ENCODE peak calls at places on chromosomes 7 and 10, in five cellular contexts. Z, F, W, N and S are unnamed samples.

GRCh38 chr10:17123062-17123661 is 6.4 kb downstream of the CUBN start:
- DNase-seq in F (no peak), W (no peak), Z (no peak), N (peak; percentile 28), S (no peak)

GRCh38 chr7:5489991-5490536 is 66.4 kb upstream of the TNRC18 start:
- DNase-seq in Z (no peak), F (no peak), W (no peak), N (no peak), S (no peak)

GRCh38 chr10:133091316-133091715 is 3.6 kb downstream of the ADGRA1 start:
- DNase-seq in Z (no peak), N (no peak), F (no peak), W (no peak), S (no peak)

GRCh38 chr10:132836832-132837540 is 51.0 kb upstream of the NKX6-2 start:
- DNase-seq in Z (peak; percentile 10), F (peak; percentile 75), N (peak; percentile 40), W (no peak), S (no peak)

GRCh38 chr7:109402107-109402506 is 832.4 kb downstream of the DNAJB9 start:
- DNase-seq in N (no peak), W (no peak), Z (no peak), F (no peak), S (no peak)

GRCh38 chr7:117751775-117752174 is 121.5 kb downstream of the CTTNBP2 start:
- DNase-seq in N (no peak), F (no peak), W (no peak), Z (no peak), S (no peak)

GRCh38 chr7:123865517-123866117 is 20.6 kb downstream of the HYAL4 start:
- DNase-seq in W (peak; percentile 51), F (no peak), Z (peak; percentile 79), N (peak; percentile 84), S (peak; percentile 50)

GRCh38 chr10:44413416-44413815 is 28.5 kb upstream of the CXCL12 start:
- DNase-seq in N (peak; percentile 27), W (no peak), Z (no peak), F (no peak), S (no peak)

GRCh38 chr7:112437038-112437437 is 13.2 kb upstream of the IFRD1 start:
- DNase-seq in F (no peak), Z (no peak), W (no peak), N (no peak), S (no peak)

GRCh38 chr7:80807166-80807900 is 111.5 kb downstream of the SEMA3C start:
- DNase-seq in N (no peak), W (no peak), F (no peak), Z (no peak), S (no peak)

GRCh38 chr7:158328376-158329013 is 259.1 kb downstream of the PTPRN2 start:
- DNase-seq in F (no peak), W (no peak), Z (no peak), N (no peak), S (no peak)

GRCh38 chr10:59907537-59907917 is 1.2 kb upstream of the CCDC6 start:
- DNase-seq in N (no peak), F (no peak), W (no peak), Z (peak; percentile 28), S (no peak)

GRCh38 chr7:90387470-90388240 is 15.6 kb upstream of the CLDN12 start:
- DNase-seq in Z (no peak), F (no peak), N (peak; percentile 28), W (no peak), S (no peak)

GRCh38 chr7:44881610-44882009 is 3.7 kb downstream of the PURB start:
- DNase-seq in N (peak; percentile 83), W (no peak), F (no peak), Z (no peak), S (peak; percentile 62)

GRCh38 chr7:158114056-158114850 is 473.4 kb downstream of the PTPRN2 start:
- DNase-seq in F (no peak), W (no peak), Z (no peak), N (no peak), S (no peak)

GRCh38 chr7:12674861-12675260 is 12.6 kb upstream of the ARL4A start:
- DNase-seq in F (no peak), N (peak; percentile 79), Z (peak; percentile 76), W (peak; percentile 16), S (no peak)

GRCh38 chr7:81776159-81776558 is 6.3 kb upstream of the HGF start:
- DNase-seq in N (peak; percentile 47), F (no peak), W (no peak), Z (no peak), S (no peak)

GRCh38 chr7:139777304-139777890 is 401 bp downstream of the HIPK2 start:
- DNase-seq in Z (peak; percentile 50), N (peak; percentile 51), F (peak; percentile 69), W (no peak), S (no peak)

GRCh38 chr7:15459018-15459621 is 102.7 kb downstream of the AGMO start:
- DNase-seq in F (no peak), N (peak; percentile 39), W (peak; percentile 56), Z (no peak), S (no peak)

GRCh38 chr7:91940171-91940570 is 491 bp upstream of the AKAP9 start:
- DNase-seq in W (peak; percentile 45), F (no peak), Z (peak; percentile 44), N (peak; percentile 34), S (no peak)

GRCh38 chr7:4774804-4775280 is 581 bp upstream of the AP5Z1 start:
- DNase-seq in Z (no peak), N (peak; percentile 76), W (peak; percentile 37), F (no peak), S (peak; percentile 73)

GRCh38 chr7:23357190-23358093 is 58.3 kb downstream of the MALSU1 start:
- DNase-seq in F (no peak), N (peak; percentile 59), Z (peak; percentile 58), W (no peak), S (peak; percentile 58)

GRCh38 chr7:55132890-55133551 is 114.2 kb downstream of the EGFR start:
- DNase-seq in N (peak; percentile 94), Z (no peak), F (no peak), W (no peak), S (peak; percentile 100)

GRCh38 chr10:121788115-121788514 is 139.7 kb downstream of the ATE1 start:
- DNase-seq in N (no peak), W (no peak), F (no peak), Z (no peak), S (no peak)

GRCh38 chr7:48337012-48337621 is 165.9 kb downstream of the ABCA13 start:
- DNase-seq in N (peak; percentile 33), F (no peak), W (no peak), Z (no peak), S (peak; percentile 22)

GRCh38 chr7:82358923-82359322 is 84.7 kb downstream of the CACNA2D1 start:
- DNase-seq in Z (no peak), F (no peak), N (no peak), W (no peak), S (no peak)

GRCh38 chr7:107579881-107580715 is at the start of gene BCAP29:
- DNase-seq in Z (peak; percentile 84), F (peak; percentile 90), W (peak; percentile 83), N (peak; percentile 70), S (peak; percentile 49)

GRCh38 chr10:95814011-95814727 is 58.2 kb downstream of the ENTPD1 start:
- DNase-seq in F (no peak), N (peak; percentile 98), Z (no peak), W (peak; percentile 58), S (peak; percentile 28)

GRCh38 chr10:124688366-124688765 is 55.8 kb downstream of the FAM53B start:
- DNase-seq in F (peak; percentile 4), Z (no peak), N (no peak), W (no peak), S (no peak)

GRCh38 chr7:37109853-37110252 is 338.8 kb downstream of the ELMO1 start:
- DNase-seq in F (no peak), W (no peak), N (peak; percentile 35), Z (no peak), S (no peak)

GRCh38 chr7:5528071-5528814 is 104.6 kb upstream of the TNRC18 start:
- DNase-seq in W (peak; percentile 45), F (peak; percentile 78), Z (peak; percentile 9), N (peak; percentile 53), S (no peak)

GRCh38 chr7:95684037-95684436 is 87.7 kb upstream of the PDK4 start:
- DNase-seq in N (peak; percentile 75), W (peak; percentile 14), Z (peak; percentile 22), F (no peak), S (no peak)

GRCh38 chr7:134701272-134701671 is 54.6 kb downstream of the BPGM start:
- DNase-seq in W (no peak), Z (peak; percentile 27), N (peak; percentile 57), F (no peak), S (no peak)

GRCh38 chr7:78215199-78215598 is 416.6 kb downstream of the PHTF2 start:
- DNase-seq in W (no peak), Z (no peak), F (no peak), N (no peak), S (no peak)

GRCh38 chr10:73493781-73494180 is 2.0 kb downstream of the PPP3CB start:
- DNase-seq in F (no peak), W (no peak), N (peak; percentile 41), Z (no peak), S (peak; percentile 55)

GRCh38 chr10:98378722-98379121 is 36.3 kb downstream of the PYROXD2 start:
- DNase-seq in F (no peak), W (no peak), Z (no peak), N (no peak), S (no peak)

GRCh38 chr10:14541379-14541778 is 210.7 kb upstream of the FRMD4A start:
- DNase-seq in N (no peak), W (no peak), F (no peak), Z (no peak), S (no peak)
- H3K4me1 ChIP-seq in N (no peaks in the 10 kb centered on the region), W (peaks cover 4% of the 10 kb centered on the region), F (no peaks in the 10 kb centered on the region), Z (peaks cover 13% of the 10 kb centered on the region), S (peaks cover 10% of the 10 kb centered on the region)

DNA sequence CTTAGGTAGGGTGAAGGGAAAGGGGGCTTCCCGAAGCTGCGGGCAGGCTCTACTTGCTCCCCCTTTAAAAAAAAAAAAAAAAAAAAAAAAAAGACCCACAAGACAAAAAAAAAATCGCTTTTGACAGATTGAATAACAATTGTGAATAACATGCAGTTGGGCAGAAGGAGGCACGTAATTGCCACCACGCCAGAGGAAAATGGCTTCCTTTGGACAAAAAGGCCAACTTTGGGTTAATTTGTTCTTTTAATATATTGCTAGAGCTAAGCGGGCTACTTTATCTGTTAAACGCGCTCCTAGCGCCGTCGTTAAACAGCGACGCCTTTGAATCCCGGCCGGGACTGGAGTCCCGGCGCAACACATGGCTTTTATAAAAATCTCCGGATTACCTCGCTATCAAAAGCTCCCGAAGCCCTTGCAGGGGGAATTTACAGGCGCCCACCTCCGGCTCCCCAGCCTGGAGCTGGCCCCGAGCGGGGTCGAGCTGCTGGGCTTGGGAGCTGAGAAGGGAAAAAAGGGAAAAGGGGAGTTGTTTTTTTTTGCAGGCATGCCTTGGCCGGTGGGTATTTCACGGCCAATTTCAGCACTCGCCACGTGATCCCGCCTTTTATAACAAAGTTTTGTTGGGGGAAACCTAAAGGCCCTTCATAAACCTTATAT is 1.2 kb downstream of the HOXA11 start:
- DNase-seq in N (no peak), F (no peak), Z (no peak), W (no peak), S (no peak)
- H3K4me1 ChIP-seq in N (peaks cover 3% of the 10 kb centered on the region), F (peaks cover 26% of the 10 kb centered on the region), Z (no peaks in the 10 kb centered on the region), W (peaks cover 33% of the 10 kb centered on the region), S (no peaks in the 10 kb centered on the region)

GRCh38 chr7:121001932-121002754 is 13.6 kb downstream of the CPED1 start:
- DNase-seq in N (no peak), F (no peak), Z (no peak), W (no peak), S (no peak)
- H3K4me1 ChIP-seq in N (no peaks in the 10 kb centered on the region), F (peaks cover 76% of the 10 kb centered on the region), Z (peaks cover 25% of the 10 kb centered on the region), W (peaks cover 46% of the 10 kb centered on the region), S (peaks cover 2% of the 10 kb centered on the region)

GRCh38 chr10:43403911-43404674 is 4.9 kb downstream of the HNRNPF start:
- DNase-seq in W (no peak), F (no peak), N (no peak), Z (peak; percentile 21), S (no peak)
- H3K4me1 ChIP-seq in W (peaks cover 68% of the 10 kb centered on the region), F (peaks cover 63% of the 10 kb centered on the region), N (peaks cover 13% of the 10 kb centered on the region), Z (peaks cover 48% of the 10 kb centered on the region), S (peaks cover 37% of the 10 kb centered on the region)